ENCODE peak calls at places on chromosome 5, in four cellular contexts. I is HepG2, L is K562, S is GM12878. C is an unnamed sample.

GRCh38 chr5:34002629-34003328 is 5.1 kb downstream of the AMACR start:
- DNase-seq in I (no peak), L (no peak), S (no peak), C (no peak)

GRCh38 chr5:116389601-116390000 is 185.0 kb downstream of the SEMA6A start:
- DNase-seq in I (no peak), L (no peak), S (no peak), C (no peak)

GRCh38 chr5:78008356-78008967 is 232.3 kb upstream of the TBCA start:
- DNase-seq in I (peak), L (peak), S (no peak), C (peak)

GRCh38 chr5:111016801-111017200 is 54.7 kb upstream of the TSLP start:
- DNase-seq in I (no peak), L (no peak), S (no peak), C (no peak)

GRCh38 chr5:167765341-167765740 is 526.1 kb upstream of the WWC1 start:
- DNase-seq in I (no peak), L (no peak), S (no peak), C (no peak)

GRCh38 chr5:67771791-67772190 is 443.8 kb upstream of the PIK3R1 start:
- DNase-seq in I (no peak), L (no peak), S (no peak), C (no peak)

GRCh38 chr5:180959661-180960060 is 29.0 kb upstream of the BTNL3 start:
- DNase-seq in I (no peak), L (no peak), S (no peak), C (no peak)

GRCh38 chr5:96765043-96765442 is 42.7 kb downstream of the ERAP1 start:
- DNase-seq in I (no peak), L (no peak), S (no peak), C (no peak)

GRCh38 chr5:78597858-78598415 is 50.6 kb downstream of the LHFPL2 start:
- DNase-seq in I (no peak), L (no peak), S (no peak), C (no peak)

GRCh38 chr5:103041071-103041676 is 78.8 kb downstream of the GIN1 start:
- DNase-seq in I (peak), L (no peak), S (no peak), C (no peak)

GRCh38 chr5:178818094-178818493 is 41.7 kb upstream of the ZNF354B start:
- DNase-seq in I (no peak), L (no peak), S (no peak), C (no peak)

GRCh38 chr5:132787076-132787475 is 10.0 kb upstream of the SEPTIN8 start:
- DNase-seq in I (no peak), L (no peak), S (no peak), C (no peak)

GRCh38 chr5:10854526-10855277 is 93.7 kb upstream of the DAP start:
- DNase-seq in I (no peak), L (no peak), S (no peak), C (no peak)

GRCh38 chr5:147452137-147452838 is 57.6 kb downstream of the DPYSL3 start:
- DNase-seq in I (no peak), L (no peak), S (no peak), C (no peak)

GRCh38 chr5:20248102-20248501 is 260.1 kb upstream of the CDH18 start:
- DNase-seq in I (no peak), L (no peak), S (no peak), C (no peak)

GRCh38 chr5:149264432-149265069 is 7.1 kb upstream of the AFAP1L1 start:
- DNase-seq in I (peak), L (peak), S (no peak), C (peak)

GRCh38 chr5:82396871-82397514 is 118.8 kb upstream of the RPS23 start:
- DNase-seq in I (peak), L (peak), S (no peak), C (peak)

GRCh38 chr5:121872846-121873245 is 21.2 kb downstream of the FTMT start:
- DNase-seq in I (no peak), L (no peak), S (no peak), C (no peak)

GRCh38 chr5:172407241-172407691 is 47.1 kb downstream of the SH3PXD2B start:
- DNase-seq in I (no peak), L (no peak), S (no peak), C (no peak)

GRCh38 chr5:135396459-135397055 is 2.5 kb downstream of the MACROH2A1 start:
- DNase-seq in I (no peak), L (no peak), S (no peak), C (no peak)

GRCh38 chr5:156971848-156972525 is 9.0 kb upstream of the TIMD4 start:
- DNase-seq in I (no peak), L (no peak), S (no peak), C (no peak)

GRCh38 chr5:14534773-14535172 is 46.8 kb upstream of the OTULINL start:
- DNase-seq in I (no peak), L (no peak), S (no peak), C (no peak)

GRCh38 chr5:137822158-137822764 is 45.4 kb upstream of the MYOT start:
- DNase-seq in I (peak), L (peak), S (no peak), C (peak)

GRCh38 chr5:141672071-141672855 is 9.8 kb downstream of the ARAP3 start:
- DNase-seq in I (no peak), L (no peak), S (no peak), C (no peak)

GRCh38 chr5:116011046-116011445 is 21.2 kb upstream of the ARL14EPL start:
- DNase-seq in I (no peak), L (no peak), S (no peak), C (no peak)

GRCh38 chr5:27241564-27242257 is 203.3 kb upstream of the CDH9 start:
- DNase-seq in I (no peak), L (no peak), S (no peak), C (no peak)

GRCh38 chr5:78300464-78301045 is 6.1 kb upstream of the AP3B1 start:
- DNase-seq in I (no peak), L (no peak), S (no peak), C (no peak)

GRCh38 chr5:38059876-38060275 is 198.5 kb upstream of the EGFLAM start:
- DNase-seq in I (no peak), L (no peak), S (no peak), C (no peak)

GRCh38 chr5:36701085-36701691 is 94.8 kb downstream of the SLC1A3 start:
- DNase-seq in I (no peak), L (no peak), S (peak), C (no peak)

GRCh38 chr5:169099801-169100734 is 200.9 kb downstream of the SLIT3 start:
- DNase-seq in I (no peak), L (no peak), S (no peak), C (no peak)

GRCh38 chr5:36602711-36603321 is 3.6 kb upstream of the SLC1A3 start:
- DNase-seq in I (no peak), L (no peak), S (no peak), C (peak)

GRCh38 chr5:160071521-160072299 is 47.5 kb downstream of the PWWP2A start:
- DNase-seq in I (no peak), L (no peak), S (no peak), C (no peak)

GRCh38 chr5:160081495-160081894 is 37.8 kb downstream of the PWWP2A start:
- DNase-seq in I (no peak), L (no peak), S (no peak), C (no peak)

GRCh38 chr5:160075073-160075472 is 44.2 kb downstream of the PWWP2A start:
- DNase-seq in I (no peak), L (no peak), S (no peak), C (no peak)

GRCh38 chr5:160079753-160080152 is 39.5 kb downstream of the PWWP2A start:
- DNase-seq in I (no peak), L (no peak), S (no peak), C (no peak)

GRCh38 chr5:160076997-160077396 is 42.3 kb downstream of the PWWP2A start:
- DNase-seq in I (no peak), L (no peak), S (no peak), C (no peak)
- TF ChIP-seq BHLHE40 in I (no peak), L (no peak), S (no peak), C (no peak)

DNA sequence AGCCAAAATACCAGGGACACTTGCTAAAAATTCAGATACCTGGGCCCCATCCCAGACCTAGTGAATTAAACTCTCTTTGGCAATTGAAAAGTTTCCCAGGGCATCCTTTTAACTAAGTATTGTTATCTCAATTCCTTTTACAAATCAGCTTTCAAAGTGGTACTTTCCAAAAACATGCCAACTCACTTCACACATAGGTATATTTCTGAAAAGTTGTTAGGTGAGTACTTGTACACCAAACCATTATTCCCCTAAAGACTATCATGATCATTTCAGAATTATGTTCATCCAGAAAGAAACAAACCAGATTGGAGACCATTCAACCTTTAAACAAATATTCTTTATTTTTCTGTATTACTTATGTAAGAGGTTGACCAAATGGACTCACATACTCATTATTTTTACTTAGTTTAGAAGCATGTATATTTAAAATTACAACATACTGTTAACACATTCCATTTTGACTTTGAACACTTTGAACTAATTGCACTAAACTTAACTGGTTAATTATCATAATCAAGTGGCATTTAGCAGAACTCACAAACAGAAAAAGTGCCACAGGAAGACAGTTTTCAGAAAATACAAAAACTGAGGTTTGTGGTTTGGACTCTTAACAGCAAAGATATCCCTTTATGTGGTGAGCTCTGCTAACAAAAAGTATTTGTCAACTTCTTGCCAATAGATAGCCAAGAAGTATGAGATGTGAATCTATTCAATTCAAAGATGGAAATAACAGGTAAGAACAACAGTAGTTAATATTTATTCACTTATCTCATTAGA is 40.7 kb downstream of the KIAA0825 start:
- DNase-seq in I (no peak), L (no peak), S (peak), C (no peak)
- TF ChIP-seq FOXM1 in I (no peak), L (no peak), S (no peak), C (no peak)

GRCh38 chr5:42858031-42858643 is 46.4 kb upstream of the SELENOP start:
- DNase-seq in I (no peak), L (no peak), S (no peak), C (no peak)
- TF ChIP-seq SP1 in I (no peak), L (no peak), S (no peak), C (no peak)

GRCh38 chr5:173717959-173718358 is 101.5 kb upstream of the BOD1 start:
- DNase-seq in I (no peak), L (no peak), S (no peak), C (no peak)

GRCh38 chr5:173716058-173716682 is 99.7 kb upstream of the BOD1 start:
- DNase-seq in I (no peak), L (no peak), S (no peak), C (no peak)

GRCh38 chr5:173715607-173716006 is 99.2 kb upstream of the BOD1 start:
- DNase-seq in I (no peak), L (no peak), S (no peak), C (no peak)

GRCh38 chr5:173712609-173713176 is 96.2 kb upstream of the BOD1 start:
- DNase-seq in I (no peak), L (no peak), S (no peak), C (no peak)

DNA sequence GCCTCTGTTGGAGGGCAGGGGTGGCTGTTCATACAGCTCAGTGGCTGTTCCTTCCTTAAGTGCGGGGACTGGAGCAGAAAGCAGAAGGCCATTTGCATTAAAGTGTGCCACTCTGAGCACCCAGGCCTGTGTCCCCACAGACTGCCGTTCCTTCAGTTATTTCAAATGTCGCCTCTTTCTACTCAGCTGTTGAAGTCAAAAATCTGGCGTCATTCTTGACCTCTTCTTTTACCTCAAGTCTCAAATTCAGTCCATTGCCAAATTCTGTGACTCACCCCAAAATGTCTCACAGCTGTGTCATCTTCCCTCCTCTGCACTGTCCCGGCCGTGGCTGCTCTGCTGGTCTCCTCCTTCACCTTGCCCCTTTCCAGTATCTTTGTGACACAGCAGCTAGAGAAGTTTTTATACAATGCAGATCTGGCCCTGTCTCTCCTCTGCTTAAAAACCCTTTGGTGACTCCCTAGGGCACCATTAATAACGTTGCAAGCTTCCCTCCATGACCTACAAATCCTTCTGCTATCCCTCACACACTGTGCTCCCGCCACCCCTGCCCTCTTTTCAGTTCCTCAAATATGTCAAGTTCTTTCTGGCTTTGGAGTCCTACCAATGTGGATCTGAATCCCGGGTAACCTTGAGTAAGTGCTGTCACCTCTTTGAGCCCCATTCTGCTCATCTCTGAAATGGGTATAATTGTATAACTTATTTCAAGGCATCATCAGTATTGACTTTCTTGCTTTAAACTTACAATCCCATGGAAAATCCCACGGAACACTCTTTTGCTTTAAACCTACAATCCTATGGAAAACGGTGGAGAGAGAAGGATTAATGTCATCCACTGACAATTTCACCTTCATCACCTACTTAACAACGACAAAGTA is 98.3 kb upstream of the BOD1 start:
- DNase-seq in I (no peak), L (peak), S (no peak), C (no peak)
- TF ChIP-seq BHLHE40 in I (no peak), L (no peak), S (no peak), C (no peak)

DNA sequence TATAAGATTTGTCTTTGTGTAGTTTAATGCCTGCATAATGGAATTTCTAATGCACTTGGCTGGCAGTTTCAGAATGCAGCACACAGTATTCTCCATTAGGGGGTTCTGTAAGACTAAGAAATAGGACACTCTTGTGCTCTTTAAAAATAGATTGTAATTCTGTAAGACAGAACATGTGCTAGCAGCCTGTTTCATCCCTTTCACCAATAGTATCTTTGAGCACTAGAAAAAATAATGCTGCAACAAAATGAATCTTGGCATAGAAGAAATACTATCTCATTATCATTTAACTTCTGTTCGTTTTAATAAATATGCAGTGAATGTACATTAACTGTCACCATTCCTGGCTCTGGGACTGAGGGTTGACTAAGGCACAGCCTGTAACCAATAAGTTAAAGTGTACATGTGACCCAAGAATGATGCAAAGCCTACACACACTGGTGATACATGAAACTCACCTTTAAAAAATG is 23.8 kb upstream of the ZNF622 start:
- DNase-seq in I (peak), L (peak), S (no peak), C (peak)
- TF ChIP-seq FOXM1 in I (no peak), L (no peak), S (no peak), C (no peak)

GRCh38 chr5:143562935-143563334 is 159.4 kb upstream of the NR3C1 start:
- DNase-seq in I (peak), L (no peak), S (no peak), C (no peak)
- TF ChIP-seq SP1 in I (no peak), L (no peak), S (no peak), C (no peak)

DNA sequence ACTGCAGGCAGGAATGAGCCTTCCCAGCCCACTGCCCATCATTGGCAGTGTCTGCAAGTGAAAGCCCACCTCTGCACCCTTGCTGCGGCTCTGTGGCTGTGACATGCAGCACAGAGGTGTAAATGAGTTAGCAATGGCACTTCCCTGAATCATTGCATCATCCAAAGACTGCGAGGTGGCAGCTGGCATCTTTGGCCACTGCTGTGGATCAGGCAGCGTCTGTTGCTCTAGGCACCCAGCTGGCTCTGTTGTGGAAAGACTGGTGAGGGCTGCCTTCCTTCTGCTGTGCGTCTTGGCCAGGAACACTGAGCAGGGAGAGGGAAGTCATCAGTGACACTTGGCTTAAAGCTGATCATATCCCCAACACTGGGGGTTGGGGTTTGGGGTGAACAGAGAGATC is 64.5 kb downstream of the MFAP3 start:
- DNase-seq in I (no peak), L (no peak), S (no peak), C (no peak)
- TF ChIP-seq BHLHE40 in I (no peak), L (no peak), S (no peak), C (no peak)

DNA sequence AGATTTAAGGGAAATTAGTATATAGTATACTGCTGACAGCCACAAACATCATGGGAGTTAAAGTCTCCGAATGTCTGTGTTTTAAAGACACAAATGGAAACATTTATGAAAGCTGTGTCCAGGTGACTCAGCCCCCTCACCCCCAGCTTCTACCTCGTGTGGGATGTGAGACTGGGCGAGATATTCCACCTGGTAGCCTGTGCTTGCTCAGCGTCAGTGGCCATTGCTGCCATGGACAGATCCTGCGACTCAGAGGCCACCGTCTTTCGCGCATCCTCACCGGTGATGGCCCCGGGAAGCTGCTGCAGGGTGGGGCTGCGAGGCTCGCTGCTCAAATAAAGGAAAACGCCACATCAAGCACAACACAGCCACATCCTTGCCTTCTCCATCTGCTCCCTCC is 31.2 kb upstream of the EXOC3 start:
- DNase-seq in I (no peak), L (no peak), S (no peak), C (no peak)
- TF ChIP-seq FOXM1 in I (no peak), L (no peak), S (no peak), C (no peak)

GRCh38 chr5:23318960-23319359 is 188.4 kb upstream of the PRDM9 start:
- DNase-seq in I (no peak), L (no peak), S (no peak), C (no peak)
- TF ChIP-seq SP1 in I (no peak), L (no peak), S (no peak), C (no peak)